ENCODE peak calls at places on chromosomes 6 and 20, in nine cellular contexts. C is CMK, D is H7, Z is foreskin melanocyte, L is HFFc6, H is hippocampal formation, G is astrocyte, Q is HFF-Myc, M is GM12865. X is an unnamed sample.

GRCh38 chr6:37882724-37883413 is 63.3 kb downstream of the ZFAND3 start:
- DNase-seq in Z (peak), M (no peak), Q (no peak), G (peak), C (no peak), L (peak), H (no peak), D (no peak), X (no peak)

GRCh38 chr20:37424062-37424851 is 78.3 kb downstream of the SRC start:
- DNase-seq in Q (no peak), Z (no peak), L (no peak), M (no peak), H (no peak), C (no peak), D (no peak), G (no peak), X (no peak)

GRCh38 chr20:19806806-19807691 is 49.0 kb downstream of the RIN2 start:
- DNase-seq in C (no peak), Q (no peak), Z (no peak), H (no peak), D (no peak), L (no peak), M (no peak), G (peak), X (no peak)

GRCh38 chr6:73752943-73753342 is 56.9 kb downstream of the CD109 start:
- DNase-seq in H (no peak), C (no peak), D (no peak), M (no peak), L (no peak), G (no peak), Q (no peak), Z (no peak), X (no peak)

GRCh38 chr6:75098709-75099108 is 107.1 kb downstream of the COL12A1 start:
- DNase-seq in L (peak), H (no peak), M (no peak), D (no peak), Q (peak), C (no peak), G (peak), Z (peak), X (no peak)

GRCh38 chr6:27314046-27314445 is 2.0 kb upstream of the POM121L2 start:
- DNase-seq in C (no peak), D (no peak), G (no peak), L (no peak), H (no peak), Q (no peak), M (no peak), Z (no peak), X (no peak)

GRCh38 chr20:18056174-18057105 is 1.3 kb downstream of the OVOL2 start:
- DNase-seq in C (no peak), L (no peak), Q (no peak), D (peak), Z (no peak), M (no peak), H (no peak), G (no peak), X (no peak)

GRCh38 chr20:46814366-46815232 is 80.0 kb upstream of the EYA2 start:
- DNase-seq in C (no peak), G (peak), D (peak), Z (no peak), L (peak), M (peak), Q (no peak), H (no peak), X (no peak)

GRCh38 chr6:85372188-85372914 is 77.5 kb upstream of the NT5E start:
- DNase-seq in C (no peak), M (peak), Z (no peak), L (no peak), Q (no peak), G (no peak), D (peak), H (no peak), X (no peak)

X was measured in CD8-positive, alpha-beta T cell.